ENCODE peak calls at places on chromosomes 2 and 18, in nine cellular contexts. T is HFF-Myc, W is brain microvascular endothelial cell, D is GM12864, G is GM10248, I is astrocyte of the spinal cord, X is fibroblast of the aortic adventitia, O is Panc1, P is fibroblast of lung. Z is an unnamed sample.

GRCh38 chr2:112032615-112033457 is 22.2 kb upstream of the TMEM87B start:
- DNase-seq in T (peak), W (peak), D (no peak), G (no peak), I (peak), X (peak), O (no peak), P (peak), Z (no peak)

GRCh38 chr2:3483227-3483985 is 35.9 kb downstream of the ADI1 start:
- DNase-seq in T (no peak), W (no peak), D (no peak), G (no peak), I (peak), X (peak), O (no peak), P (peak), Z (no peak)

GRCh38 chr2:225122582-225123486 is 80.6 kb upstream of the DOCK10 start:
- DNase-seq in T (no peak), W (peak), D (no peak), G (peak), I (peak), X (peak), O (no peak), P (no peak), Z (no peak)

GRCh38 chr18:7566587-7567486 is at the start of gene PTPRM:
- DNase-seq in T (no peak), W (peak), D (no peak), G (peak), I (peak), X (peak), O (no peak), P (peak), Z (no peak)

GRCh38 chr2:69753659-69754350 is 11.9 kb downstream of the ANXA4 start:
- DNase-seq in T (no peak), W (no peak), D (no peak), G (no peak), I (no peak), X (no peak), O (no peak), P (no peak), Z (no peak)

GRCh38 chr2:150425121-150425559 is 62.3 kb downstream of the RND3 start:
- DNase-seq in T (no peak), W (no peak), D (no peak), G (no peak), I (peak), X (no peak), O (no peak), P (peak), Z (no peak)

GRCh38 chr2:17867133-17867532 is 11.3 kb upstream of the KCNS3 start:
- DNase-seq in T (no peak), W (no peak), D (no peak), G (no peak), I (no peak), X (no peak), O (no peak), P (peak), Z (no peak)

GRCh38 chr2:112332123-112332696 is 56.8 kb downstream of the ZC3H6 start:
- DNase-seq in T (no peak), W (no peak), D (no peak), G (no peak), I (no peak), X (no peak), O (no peak), P (no peak), Z (no peak)

GRCh38 chr2:9474361-9475117 is at the start of gene IAH1:
- DNase-seq in T (no peak), W (no peak), D (no peak), G (peak), I (peak), X (peak), O (no peak), P (peak), Z (no peak)
- TF ChIP-seq CTCF in T (no peak), W (no peak), D (no peak), G (no peak), I (no peak), X (no peak), O (no peak), P (no peak), Z (no peak)

GRCh38 chr2:40287815-40288214 is 164.1 kb downstream of the SLC8A1 start:
- DNase-seq in T (no peak), W (no peak), D (no peak), G (no peak), I (no peak), X (no peak), O (no peak), P (no peak), Z (no peak)

GRCh38 chr2:40286721-40287120 is 165.2 kb downstream of the SLC8A1 start:
- DNase-seq in T (no peak), W (no peak), D (no peak), G (no peak), I (no peak), X (no peak), O (no peak), P (no peak), Z (no peak)

GRCh38 chr2:40284797-40285196 is 167.1 kb downstream of the SLC8A1 start:
- DNase-seq in T (no peak), W (peak), D (no peak), G (no peak), I (no peak), X (peak), O (no peak), P (peak), Z (peak)

GRCh38 chr2:40285391-40285790 is 166.5 kb downstream of the SLC8A1 start:
- DNase-seq in T (no peak), W (no peak), D (no peak), G (no peak), I (no peak), X (peak), O (no peak), P (peak), Z (no peak)

GRCh38 chr2:40287201-40287600 is 164.7 kb downstream of the SLC8A1 start:
- DNase-seq in T (no peak), W (no peak), D (no peak), G (no peak), I (peak), X (peak), O (no peak), P (peak), Z (no peak)
- TF ChIP-seq CTCF in T (no peak), W (no peak), D (no peak), G (no peak), I (no peak), X (no peak), O (no peak), P (no peak), Z (no peak)

GRCh38 chr18:5237723-5238370 is 40.8 kb upstream of the AKAIN1 start:
- DNase-seq in T (peak), W (peak), D (peak), G (peak), I (peak), X (peak), O (peak), P (peak), Z (peak)
- TF ChIP-seq CTCF in T (no peak), W (peak), D (no peak), G (no peak), I (no peak), X (peak), O (peak), P (peak), Z (peak)

DNA sequence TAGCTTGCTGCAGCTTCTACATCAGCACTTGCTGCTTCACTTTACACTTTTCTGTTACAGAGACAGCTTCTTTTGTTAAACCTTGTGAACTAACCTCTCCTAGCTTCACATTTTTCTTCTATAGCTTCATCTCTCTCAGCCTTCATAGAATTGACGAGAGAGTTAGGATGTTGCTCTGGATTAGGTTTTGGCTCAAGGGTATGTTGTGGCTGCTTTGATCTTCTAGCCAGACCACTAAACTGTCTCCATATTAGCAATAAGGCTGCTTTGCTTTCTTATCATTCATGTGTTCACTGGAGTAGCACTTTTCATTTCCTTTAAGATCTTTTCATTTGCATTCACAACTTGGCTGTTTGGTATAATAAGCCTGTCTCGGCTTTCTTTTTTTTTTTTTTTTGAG is 46.3 kb upstream of the GRB14 start:
- DNase-seq in T (no peak), W (no peak), D (no peak), G (no peak), I (peak), X (no peak), O (no peak), P (peak), Z (no peak)
- TF ChIP-seq CTCF in T (no peak), W (no peak), D (no peak), G (no peak), I (no peak), X (no peak), O (no peak), P (no peak), Z (no peak)

GRCh38 chr2:200054681-200055468 is 99.5 kb downstream of the MAIP1 start:
- DNase-seq in T (no peak), W (no peak), D (no peak), G (no peak), I (no peak), X (no peak), O (no peak), P (no peak), Z (no peak)
- TF ChIP-seq CTCF in T (no peak), W (peak), D (no peak), G (no peak), I (peak), X (no peak), O (no peak), P (peak), Z (no peak)

GRCh38 chr18:63676526-63676925 is 14.8 kb upstream of the SERPINB3 start:
- DNase-seq in T (no peak), W (no peak), D (peak), G (peak), I (no peak), X (no peak), O (no peak), P (no peak), Z (no peak)
- TF ChIP-seq CTCF in T (peak), W (peak), D (peak), G (peak), I (peak), X (peak), O (no peak), P (no peak), Z (peak)

GRCh38 chr2:231412616-231412963 is 17.1 kb downstream of the B3GNT7 start:
- DNase-seq in T (no peak), W (no peak), D (no peak), G (no peak), I (no peak), X (no peak), O (no peak), P (no peak), Z (no peak)
- TF ChIP-seq CTCF in T (no peak), W (no peak), D (no peak), G (no peak), I (no peak), X (no peak), O (no peak), P (no peak), Z (no peak)

DNA sequence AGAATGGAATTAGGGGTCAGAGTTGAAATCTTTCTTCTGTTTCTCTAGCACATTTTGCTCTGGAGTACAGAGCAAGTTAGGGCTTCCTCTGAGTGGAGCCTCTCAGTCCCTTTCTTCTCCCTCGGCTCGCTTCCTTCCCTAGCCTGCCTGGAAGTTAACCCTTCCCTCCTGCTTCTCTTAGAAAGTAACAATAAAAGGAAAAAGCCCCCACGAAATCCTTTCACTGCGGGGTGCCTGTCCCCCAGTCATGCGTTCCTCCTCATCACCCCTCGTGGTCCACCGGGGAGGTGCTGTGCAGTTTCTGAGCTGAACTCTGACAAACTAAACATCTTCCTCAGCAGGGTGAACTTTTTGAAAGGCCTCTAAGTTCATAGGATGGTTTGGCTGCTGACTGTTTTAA is 2.0 kb downstream of the IGFBP2 start:
- DNase-seq in T (no peak), W (no peak), D (no peak), G (no peak), I (peak), X (no peak), O (no peak), P (no peak), Z (no peak)
- TF ChIP-seq CTCF in T (no peak), W (peak), D (no peak), G (no peak), I (peak), X (no peak), O (no peak), P (no peak), Z (no peak)

GRCh38 chr18:74951165-74951760 is 257.7 kb downstream of the PTGR3 start:
- DNase-seq in T (peak), W (peak), D (no peak), G (peak), I (peak), X (peak), O (peak), P (peak), Z (peak)
- TF ChIP-seq CTCF in T (no peak), W (no peak), D (no peak), G (no peak), I (no peak), X (no peak), O (no peak), P (no peak), Z (no peak)

Z was measured in AG09309.